ENCODE peak calls at places on chromosome 14, in five cellular contexts. Q is WTC11, T is HFFc6, A is natural killer cell, E is left cardiac atrium. Y is an unnamed sample.

GRCh38 chr14:77458249-77458950 is 507 bp downstream of the AHSA1 start:
- DNase-seq in Q (peak; percentile 32), T (peak; percentile 25), A (peak; percentile 19), E (no peak), Y (peak; percentile 5)

GRCh38 chr14:62308927-62309326 is 546.7 kb downstream of the SNAPC1 start:
- DNase-seq in Q (no peak), T (no peak), A (no peak), E (no peak), Y (no peak)

GRCh38 chr14:66401447-66402095 is 84.6 kb upstream of the CCDC196 start:
- DNase-seq in Q (no peak), T (no peak), A (no peak), E (no peak), Y (no peak)

GRCh38 chr14:85415015-85415712 is 114.8 kb upstream of the FLRT2 start:
- DNase-seq in Q (peak; percentile 22), T (peak; percentile 94), A (no peak), E (peak; percentile 65), Y (no peak)

GRCh38 chr14:92122761-92123160 is 992 bp downstream of the CPSF2 start:
- DNase-seq in Q (no peak), T (no peak), A (no peak), E (no peak), Y (no peak)

GRCh38 chr14:78701246-78701645 is 531.1 kb downstream of the NRXN3 start:
- DNase-seq in Q (no peak), T (peak; percentile 2), A (no peak), E (no peak), Y (no peak)

GRCh38 chr14:91138511-91139359 is 24.9 kb downstream of the DGLUCY start:
- DNase-seq in Q (peak; percentile 47), T (peak; percentile 22), A (no peak), E (no peak), Y (peak; percentile 28)

GRCh38 chr14:64080452-64080851 is 213.7 kb downstream of the ESR2 start:
- DNase-seq in Q (no peak), T (no peak), A (no peak), E (no peak), Y (no peak)

GRCh38 chr14:49550284-49551184 is 35.6 kb downstream of the RPS29 start:
- DNase-seq in Q (no peak), T (peak; percentile 23), A (no peak), E (no peak), Y (no peak)

GRCh38 chr14:95361373-95362179 is 41.9 kb upstream of the CLMN start:
- DNase-seq in Q (peak; percentile 81), T (no peak), A (no peak), E (no peak), Y (no peak)

Y was measured in activated gamma-delta T cell treated with anti-CD3 and anti-CD28 coated beads, Interleukin-2, amount 50 U/mL, for 16 hours.